ENCODE peak calls at places on chromosomes 3 and 15, in four cellular contexts. B is spleen, I is EH, X is NCI-H1105 treated with DMSO at 0.1 percent for 48 hours. Y is an unnamed sample.

GRCh38 chr15:69568621-69569020 is 116.0 kb downstream of the RPLP1 start:
- DNase-seq in B (no peak), I (peak), X (no peak), Y (no peak)

GRCh38 chr3:56754753-56755365 is 46.9 kb downstream of the ARHGEF3 start:
- DNase-seq in I (no peak), X (no peak), B (peak), Y (no peak)

GRCh38 chr3:158488670-158489069 is 82.3 kb upstream of the MLF1 start:
- DNase-seq in I (peak), B (no peak), X (no peak), Y (no peak)

GRCh38 chr15:60757273-60757672 is 278.3 kb upstream of the ICE2 start:
- DNase-seq in I (no peak), X (no peak), B (no peak), Y (no peak)

GRCh38 chr3:32226875-32227500 is 11.5 kb upstream of the CMTM8 start:
- DNase-seq in B (no peak), X (no peak), I (peak), Y (no peak)

GRCh38 chr3:114839476-114839875 is 307.6 kb downstream of the ZBTB20 start:
- DNase-seq in B (no peak), I (peak), X (no peak), Y (peak)

GRCh38 chr3:53709856-53710674 is 136.2 kb downstream of the CHDH start:
- DNase-seq in B (peak), X (peak), I (peak), Y (peak)

GRCh38 chr15:98286200-98286599 is 325.7 kb downstream of the ARRDC4 start:
- DNase-seq in I (no peak), B (no peak), X (no peak), Y (no peak)

GRCh38 chr3:108036984-108037741 is 53.7 kb downstream of the CD47 start:
- DNase-seq in I (peak), X (no peak), B (no peak), Y (no peak)

GRCh38 chr3:177673105-177673804 is 476.0 kb upstream of the TBL1XR1 start:
- DNase-seq in X (no peak), B (no peak), I (peak), Y (no peak)

GRCh38 chr3:37214076-37214475 is 39.7 kb upstream of the LRRFIP2 start:
- DNase-seq in B (no peak), I (no peak), X (no peak), Y (no peak)

GRCh38 chr3:8319935-8320634 is 181.5 kb upstream of the LMCD1 start:
- DNase-seq in I (peak), B (no peak), X (no peak), Y (no peak)

GRCh38 chr3:19154693-19155250 is 6.5 kb downstream of the KCNH8 start:
- DNase-seq in I (no peak), X (no peak), B (no peak), Y (no peak)

GRCh38 chr15:31434418-31435255 is 108.0 kb downstream of the KLF13 start:
- DNase-seq in X (no peak), B (peak), I (peak), Y (no peak)

GRCh38 chr3:15493436-15493835 is 28.1 kb downstream of the COLQ start:
- DNase-seq in B (no peak), X (no peak), I (no peak), Y (no peak)

GRCh38 chr3:50266808-50267207 is 2.1 kb upstream of the SEMA3B start:
- DNase-seq in B (no peak), X (no peak), I (no peak), Y (no peak)

GRCh38 chr3:5275529-5275928 is 88.0 kb downstream of the EDEM1 start:
- DNase-seq in X (no peak), B (no peak), I (peak), Y (no peak)

GRCh38 chr3:25362118-25362517 is 65.9 kb upstream of the RARB start:
- DNase-seq in B (no peak), X (no peak), I (no peak), Y (no peak)

GRCh38 chr3:13200465-13200864 is 127.2 kb upstream of the IQSEC1 start:
- DNase-seq in I (no peak), X (no peak), B (no peak), Y (no peak)

GRCh38 chr3:107641572-107642307 is 119.0 kb downstream of the BBX start:
- DNase-seq in B (no peak), I (peak), X (no peak), Y (no peak)

GRCh38 chr3:191499307-191500125 is 38.6 kb downstream of the PYDC2 start:
- DNase-seq in B (no peak), X (peak), I (peak), Y (peak)

GRCh38 chr3:122982202-122983185 is 45.1 kb downstream of the SEMA5B start:
- DNase-seq in I (peak), B (no peak), X (no peak), Y (no peak)